ENCODE peak calls at places on chromosomes 1 and 21, in four cellular contexts. J, B, E and D are unnamed samples.

GRCh38 chr1:47629201-47629600 is 191.4 kb downstream of the FOXD2 start:
- DNase-seq in B (no peak), J (no peak), E (no peak), D (no peak)

GRCh38 chr1:245462161-245462560 is 307.4 kb downstream of the KIF26B start:
- DNase-seq in E (no peak), B (peak; percentile 8), J (no peak), D (no peak)

GRCh38 chr1:185864889-185865288 is 130.7 kb downstream of the HMCN1 start:
- DNase-seq in B (peak; percentile 88), E (peak; percentile 93), J (no peak), D (no peak)

GRCh38 chr1:2803931-2804627 is 2.6 kb upstream of the TTC34 start:
- DNase-seq in J (no peak), E (no peak), B (no peak), D (no peak)

GRCh38 chr1:218887141-218887925 is 286.3 kb upstream of the LYPLAL1 start:
- DNase-seq in J (no peak), B (no peak), E (no peak), D (no peak)

GRCh38 chr1:204445860-204446412 is 34.3 kb upstream of the PPP1R15B start:
- DNase-seq in E (peak; percentile 37), B (peak; percentile 45), J (peak; percentile 47), D (peak; percentile 9)

GRCh38 chr1:223706077-223706988 is 6.0 kb upstream of the CAPN2 start:
- DNase-seq in B (peak; percentile 93), E (peak; percentile 96), J (no peak), D (peak; percentile 63)

GRCh38 chr1:5856246-5856815 is 135.9 kb downstream of the NPHP4 start:
- DNase-seq in E (peak; percentile 9), B (no peak), J (no peak), D (no peak)

GRCh38 chr1:94874423-94874822 is 52.5 kb downstream of the CNN3 start:
- DNase-seq in J (no peak), E (no peak), B (no peak), D (no peak)

GRCh38 chr1:5965586-5966131 is 26.6 kb downstream of the NPHP4 start:
- DNase-seq in J (no peak), E (no peak), B (no peak), D (no peak)

GRCh38 chr1:242467556-242468145 is 56.8 kb downstream of the PLD5 start:
- DNase-seq in E (peak; percentile 47), B (peak; percentile 25), J (no peak), D (peak; percentile 67)

GRCh38 chr1:2270260-2271100 is 42.4 kb downstream of the SKI start:
- DNase-seq in J (no peak), E (peak; percentile 33), B (peak; percentile 55), D (no peak)

GRCh38 chr1:183139281-183139942 is 46.7 kb upstream of the LAMC2 start:
- DNase-seq in J (no peak), B (peak; percentile 41), E (peak; percentile 55), D (no peak)

GRCh38 chr1:197915797-197916686 is 1.1 kb upstream of the LHX9 start:
- DNase-seq in J (no peak), B (peak; percentile 89), E (peak; percentile 63), D (peak; percentile 82)

GRCh38 chr1:117473063-117473462 is 105.8 kb downstream of the MAN1A2 start:
- DNase-seq in E (no peak), B (peak; percentile 55), J (no peak), D (peak; percentile 32)

GRCh38 chr1:78101514-78101913 is 55.7 kb downstream of the GIPC2 start:
- DNase-seq in E (peak; percentile 97), B (peak; percentile 98), J (no peak), D (no peak)

GRCh38 chr21:30216041-30216723 is at the start of gene CLDN8:
- DNase-seq in E (no peak), J (no peak), B (no peak), D (no peak)

GRCh38 chr1:94048413-94049164 is 72.4 kb downstream of the ABCA4 start:
- DNase-seq in J (no peak), B (peak; percentile 26), E (peak; percentile 79), D (no peak)

GRCh38 chr21:35367558-35367957 is 318.5 kb upstream of the RUNX1 start:
- DNase-seq in J (no peak), E (no peak), B (no peak), D (no peak)

GRCh38 chr21:9741343-9741742 is 780.0 kb upstream of the TPTE start:
- DNase-seq in J (no peak), B (no peak), E (no peak), D (no peak)

GRCh38 chr1:164611754-164612642 is 53.0 kb downstream of the PBX1 start:
- DNase-seq in J (no peak), E (peak; percentile 81), B (peak; percentile 82), D (peak; percentile 70)

GRCh38 chr1:145983206-145983675 is 13.1 kb downstream of the TXNIP start:
- DNase-seq in B (no peak), E (no peak), J (no peak), D (no peak)

GRCh38 chr21:42564561-42564971 is 50.9 kb downstream of the SLC37A1 start:
- DNase-seq in J (no peak), E (no peak), B (no peak), D (no peak)

GRCh38 chr1:43444151-43444826 is 9.4 kb downstream of the HYI start:
- DNase-seq in B (no peak), E (no peak), J (no peak), D (no peak)

GRCh38 chr21:17848228-17848627 is 29.1 kb upstream of the C21orf91 start:
- DNase-seq in J (no peak), B (peak; percentile 97), E (peak; percentile 88), D (no peak)

GRCh38 chr1:78833491-78833890 is 173.0 kb downstream of the ADGRL4 start:
- DNase-seq in E (peak; percentile 83), J (no peak), B (peak; percentile 92), D (no peak)

GRCh38 chr1:15852036-15852827 is 4.7 kb downstream of the SPEN start:
- DNase-seq in B (peak; percentile 23), J (no peak), E (no peak), D (peak; percentile 72)

GRCh38 chr1:20723537-20724363 is 5.9 kb upstream of the KIF17 start:
- DNase-seq in E (no peak), B (no peak), J (no peak), D (no peak)

GRCh38 chr1:20059847-20060246 is 10.1 kb upstream of the PLA2G5 start:
- DNase-seq in E (no peak), B (no peak), J (no peak), D (no peak)

GRCh38 chr1:27145934-27146354 is 9.0 kb downstream of the SLC9A1 start:
- DNase-seq in B (peak; percentile 89), J (no peak), E (peak; percentile 59), D (no peak)

GRCh38 chr1:108570128-108570527 is 10.2 kb downstream of the EEIG2 start:
- DNase-seq in E (peak; percentile 62), B (peak; percentile 46), J (no peak), D (no peak)